ENCODE peak calls at places on chromosomes 4 and X, in ten cellular contexts. T, Y, R, S, P, U, J, N, Z and O are unnamed samples.

GRCh38 chr4:5711479-5712184 is 631 bp downstream of the EVC start:
- DNase-seq in T (no peak), Y (no peak), R (peak), S (no peak), P (peak), U (no peak), J (peak), N (peak), Z (peak), O (peak)

GRCh38 chrX:14032383-14032782 is 2.7 kb upstream of the GEMIN8 start:
- DNase-seq in T (peak), Y (no peak), R (peak), S (peak), P (peak), U (peak), J (peak), N (peak), Z (no peak), O (peak)

GRCh38 chr4:28557755-28558154 is 1697.1 kb downstream of the STIM2 start:
- DNase-seq in T (no peak), Y (no peak), R (no peak), S (no peak), P (peak), U (no peak), J (peak), N (no peak), Z (no peak), O (peak)

GRCh38 chrX:80004458-80004857 is 10.1 kb upstream of the TBX22 start:
- DNase-seq in T (no peak), Y (no peak), R (no peak), S (no peak), P (no peak), U (no peak), J (no peak), N (no peak), Z (no peak), O (no peak)

GRCh38 chr4:41418444-41418843 is 119.5 kb upstream of the LIMCH1 start:
- DNase-seq in T (no peak), Y (peak), R (no peak), S (peak), P (no peak), U (peak), J (peak), N (peak), Z (no peak), O (no peak)

GRCh38 chrX:153926863-153927685 is 1.0 kb upstream of the ARHGAP4 start:
- DNase-seq in T (peak), Y (peak), R (no peak), S (peak), P (peak), U (no peak), J (peak), N (no peak), Z (peak), O (no peak)

GRCh38 chrX:108736509-108737479 is at the start of gene IRS4:
- DNase-seq in T (no peak), Y (no peak), R (no peak), S (no peak), P (peak), U (peak), J (peak), N (peak), Z (peak), O (no peak)

GRCh38 chr4:1562771-1563170 is 121.3 kb downstream of the FAM53A start:
- DNase-seq in T (no peak), Y (no peak), R (no peak), S (no peak), P (no peak), U (no peak), J (no peak), N (no peak), Z (no peak), O (no peak)

GRCh38 chr4:174324246-174324645 is 40.5 kb downstream of the CEP44 start:
- DNase-seq in T (no peak), Y (no peak), R (no peak), S (no peak), P (no peak), U (no peak), J (peak), N (no peak), Z (no peak), O (no peak)

GRCh38 chr4:104524591-104524990 is 29.9 kb upstream of the CXXC4 start:
- DNase-seq in T (no peak), Y (no peak), R (no peak), S (no peak), P (peak), U (no peak), J (peak), N (no peak), Z (no peak), O (peak)

GRCh38 chr4:86942185-86942666 is 7.4 kb downstream of the AFF1 start:
- DNase-seq in T (no peak), Y (no peak), R (peak), S (no peak), P (peak), U (no peak), J (peak), N (no peak), Z (no peak), O (peak)

GRCh38 chr4:81003549-81004240 is 26.8 kb upstream of the BMP3 start:
- DNase-seq in T (no peak), Y (no peak), R (no peak), S (peak), P (no peak), U (no peak), J (no peak), N (no peak), Z (no peak), O (no peak)

GRCh38 chr4:48105230-48105629 is 28.8 kb downstream of the TXK start:
- DNase-seq in T (no peak), Y (no peak), R (no peak), S (no peak), P (no peak), U (no peak), J (no peak), N (no peak), Z (no peak), O (no peak)

GRCh38 chr4:65773636-65774035 is 103.3 kb upstream of the EPHA5 start:
- DNase-seq in T (no peak), Y (no peak), R (no peak), S (no peak), P (no peak), U (no peak), J (no peak), N (no peak), Z (no peak), O (no peak)

GRCh38 chr4:188811116-188811515 is 671.9 kb downstream of the TRIML1 start:
- DNase-seq in T (no peak), Y (no peak), R (no peak), S (no peak), P (no peak), U (no peak), J (no peak), N (no peak), Z (no peak), O (no peak)

GRCh38 chr4:38949416-38950051 is 81.9 kb downstream of the FAM114A1 start:
- DNase-seq in T (no peak), Y (no peak), R (no peak), S (no peak), P (peak), U (no peak), J (peak), N (no peak), Z (no peak), O (peak)

GRCh38 chr4:51842167-51842553 is 793 bp upstream of the DCUN1D4 start:
- DNase-seq in T (peak), Y (no peak), R (no peak), S (no peak), P (no peak), U (peak), J (peak), N (no peak), Z (no peak), O (no peak)

GRCh38 chr4:3407171-3407771 is 34.5 kb upstream of the HGFAC start:
- DNase-seq in T (no peak), Y (peak), R (no peak), S (no peak), P (no peak), U (no peak), J (no peak), N (peak), Z (no peak), O (no peak)

GRCh38 chr4:148850257-148850995 is 408.2 kb upstream of the NR3C2 start:
- DNase-seq in T (peak), Y (no peak), R (no peak), S (no peak), P (peak), U (no peak), J (no peak), N (no peak), Z (no peak), O (no peak)

GRCh38 chr4:74370912-74371311 is 6.0 kb downstream of the EREG start:
- DNase-seq in T (peak), Y (no peak), R (peak), S (peak), P (peak), U (peak), J (peak), N (peak), Z (no peak), O (peak)

GRCh38 chr4:121973791-121974190 is 21.9 kb upstream of the TRPC3 start:
- DNase-seq in T (no peak), Y (no peak), R (no peak), S (no peak), P (peak), U (no peak), J (no peak), N (no peak), Z (no peak), O (no peak)

GRCh38 chrX:72101597-72102037 is 30.1 kb downstream of the RTL5 start:
- DNase-seq in T (no peak), Y (no peak), R (no peak), S (no peak), P (no peak), U (no peak), J (no peak), N (peak), Z (no peak), O (no peak)

GRCh38 chr4:100948911-100949310 is 398.4 kb downstream of the PPP3CA start:
- DNase-seq in T (no peak), Y (no peak), R (no peak), S (no peak), P (no peak), U (no peak), J (no peak), N (no peak), Z (no peak), O (no peak)

GRCh38 chr4:143336828-143337599 is at the start of gene GAB1:
- DNase-seq in T (peak), Y (peak), R (peak), S (peak), P (peak), U (peak), J (peak), N (peak), Z (peak), O (peak)

GRCh38 chr4:143335979-143336827 is 473 bp upstream of the GAB1 start:
- DNase-seq in T (peak), Y (peak), R (peak), S (peak), P (peak), U (peak), J (peak), N (peak), Z (peak), O (peak)

GRCh38 chr4:143339497-143339896 is 2.8 kb downstream of the GAB1 start:
- DNase-seq in T (no peak), Y (no peak), R (no peak), S (no peak), P (no peak), U (no peak), J (no peak), N (no peak), Z (no peak), O (no peak)

GRCh38 chr4:143338313-143338712 is 1.6 kb downstream of the GAB1 start:
- DNase-seq in T (no peak), Y (no peak), R (no peak), S (no peak), P (no peak), U (no peak), J (no peak), N (no peak), Z (no peak), O (no peak)

GRCh38 chr4:143337600-143338287 is 1.1 kb downstream of the GAB1 start:
- DNase-seq in T (peak), Y (peak), R (no peak), S (peak), P (peak), U (peak), J (peak), N (peak), Z (no peak), O (peak)
- TF ChIP-seq CTCF in T (no peak), Y (no peak), R (no peak), S (no peak), P (no peak), U (no peak), J (peak), N (no peak), Z (no peak), O (no peak)

GRCh38 chr4:118825799-118826198 is 10.1 kb downstream of the SEC24D start:
- DNase-seq in T (no peak), Y (no peak), R (no peak), S (no peak), P (no peak), U (no peak), J (no peak), N (no peak), Z (no peak), O (no peak)
- H3K4me3 ChIP-seq in T (no peak), Y (no peak), R (no peak), S (no peak), P (no peak), U (no peak), J (no peak), N (no peak), Z (no peak), O (no peak)

GRCh38 chr4:69832326-69833030 is 27.5 kb downstream of the SULT1E1 start:
- DNase-seq in T (peak), Y (no peak), R (no peak), S (peak), P (no peak), U (no peak), J (no peak), N (peak), Z (no peak), O (no peak)

GRCh38 chr4:69830529-69831269 is 29.2 kb downstream of the SULT1E1 start:
- DNase-seq in T (peak), Y (no peak), R (no peak), S (peak), P (peak), U (no peak), J (peak), N (peak), Z (no peak), O (peak)

GRCh38 chr4:69833251-69833650 is 26.7 kb downstream of the SULT1E1 start:
- DNase-seq in T (no peak), Y (no peak), R (no peak), S (no peak), P (peak), U (no peak), J (no peak), N (no peak), Z (no peak), O (no peak)

GRCh38 chr4:69831270-69831627 is 28.7 kb downstream of the SULT1E1 start:
- DNase-seq in T (no peak), Y (no peak), R (no peak), S (no peak), P (no peak), U (no peak), J (no peak), N (no peak), Z (no peak), O (no peak)

DNA sequence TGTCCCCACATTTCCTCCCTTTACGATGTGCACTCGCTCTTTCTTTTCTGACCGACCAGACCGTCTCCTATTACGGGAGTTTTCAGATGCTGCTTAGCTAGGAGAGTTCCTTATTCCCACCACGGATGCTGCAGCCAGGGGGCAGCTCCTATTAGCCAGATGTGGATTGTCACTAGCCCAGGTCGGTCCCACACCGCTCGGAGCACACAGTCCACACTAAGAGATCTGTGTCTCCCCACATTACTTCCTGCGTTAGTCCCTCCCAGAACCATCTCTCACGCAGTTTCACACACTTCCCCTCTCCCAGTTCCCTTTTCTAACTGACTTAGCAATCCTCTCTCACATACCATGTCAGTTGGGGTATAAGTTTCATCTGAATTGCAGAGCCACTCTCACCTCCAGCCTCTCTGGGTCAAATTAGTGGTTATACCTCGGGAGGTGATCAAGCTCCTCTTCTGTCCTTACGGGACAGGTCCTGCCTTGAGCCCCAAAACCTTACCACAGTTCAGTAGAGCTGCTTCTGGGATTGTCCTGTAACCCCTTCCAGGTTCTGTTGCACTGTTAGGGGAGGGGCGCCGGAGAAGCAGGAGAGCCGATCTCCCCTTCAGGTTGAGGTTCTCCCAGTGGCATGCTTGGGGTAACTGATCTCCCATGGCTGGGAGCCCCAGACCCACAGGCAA is 28.2 kb downstream of the SULT1E1 start:
- DNase-seq in T (peak), Y (peak), R (no peak), S (peak), P (no peak), U (no peak), J (no peak), N (no peak), Z (peak), O (no peak)
- TF ChIP-seq CTCF in T (no peak), Y (no peak), R (no peak), S (peak), P (no peak), U (no peak), J (peak), N (peak), Z (no peak), O (no peak)

DNA sequence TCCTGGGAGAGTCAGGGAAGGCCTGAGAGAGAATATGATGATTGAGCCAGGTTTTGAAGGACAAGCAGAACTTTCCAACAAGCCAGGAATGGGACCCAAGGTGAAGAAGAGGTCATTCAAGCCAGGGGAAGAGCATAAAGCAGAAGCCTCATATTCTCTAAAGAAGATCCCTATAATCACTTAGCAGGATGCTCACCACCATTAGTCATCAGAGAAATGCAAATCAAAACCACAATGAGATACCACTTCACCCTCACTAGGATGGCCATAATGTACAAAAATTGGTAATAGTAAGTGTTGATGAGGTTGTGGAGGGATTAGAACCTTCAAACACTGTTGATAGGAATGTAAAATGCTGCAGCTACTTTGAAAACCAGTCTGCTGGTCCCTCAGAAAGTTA is 20.5 kb upstream of the SUPT20HL1 start:
- DNase-seq in T (no peak), Y (no peak), R (no peak), S (no peak), P (no peak), U (no peak), J (no peak), N (no peak), Z (no peak), O (no peak)
- H3K4me3 ChIP-seq in T (no peak), Y (no peak), R (no peak), S (no peak), P (no peak), U (no peak), J (no peak), N (no peak), Z (no peak), O (no peak)

GRCh38 chr4:70704333-70705145 is 16.2 kb downstream of the UTP3 start:
- DNase-seq in T (peak), Y (peak), R (peak), S (peak), P (peak), U (peak), J (peak), N (peak), Z (peak), O (peak)
- TF ChIP-seq CTCF in T (peak), Y (peak), R (peak), S (peak), P (peak), U (peak), J (peak), N (peak), Z (peak), O (peak)

GRCh38 chr4:36243355-36244256 is 708 bp downstream of the ARAP2 start:
- DNase-seq in T (peak), Y (peak), R (peak), S (peak), P (peak), U (no peak), J (peak), N (no peak), Z (peak), O (no peak)

GRCh38 chr4:36241771-36242170 is 2.5 kb downstream of the ARAP2 start:
- DNase-seq in T (no peak), Y (no peak), R (no peak), S (no peak), P (no peak), U (no peak), J (no peak), N (no peak), Z (no peak), O (no peak)

GRCh38 chr4:36237366-36238353 is 6.7 kb downstream of the ARAP2 start:
- DNase-seq in T (no peak), Y (no peak), R (no peak), S (no peak), P (no peak), U (no peak), J (no peak), N (no peak), Z (no peak), O (no peak)

GRCh38 chr4:36244257-36245084 is at the start of gene ARAP2:
- DNase-seq in T (peak), Y (peak), R (peak), S (peak), P (peak), U (peak), J (peak), N (peak), Z (peak), O (no peak)

DNA sequence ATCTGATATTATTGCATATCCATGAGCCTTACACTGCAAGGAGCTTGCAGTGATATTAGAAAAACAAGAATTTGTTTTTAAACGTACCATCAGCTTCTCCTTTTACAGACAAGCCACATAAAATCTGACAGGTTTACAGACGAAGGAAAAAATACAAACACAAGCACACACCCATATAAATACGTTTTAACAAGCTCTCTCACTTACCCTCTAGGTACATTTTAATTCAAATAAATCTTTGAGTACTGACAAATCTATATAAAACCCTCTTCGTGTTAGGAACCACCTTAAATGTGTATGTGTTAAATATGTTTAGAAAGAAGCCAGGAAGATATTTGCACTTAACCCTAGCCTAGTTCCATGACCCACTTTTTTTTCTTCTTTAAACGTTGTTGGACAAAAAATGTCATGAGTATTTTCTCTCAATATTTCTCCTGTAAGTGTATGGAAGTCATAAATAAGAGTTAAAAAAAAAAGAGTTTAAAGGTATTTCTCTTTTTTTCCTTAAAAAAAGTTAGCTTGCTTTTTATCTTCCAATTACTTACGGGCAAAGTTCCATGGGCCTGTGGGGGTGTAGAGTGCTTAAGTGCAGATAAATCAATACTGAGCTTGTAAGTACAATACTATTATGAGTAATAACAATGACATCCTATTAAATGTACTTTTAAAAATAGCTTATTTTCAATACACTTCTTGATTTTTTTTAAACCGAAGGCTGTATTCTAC is 1.5 kb downstream of the ARAP2 start:
- DNase-seq in T (no peak), Y (no peak), R (no peak), S (no peak), P (peak), U (no peak), J (no peak), N (no peak), Z (no peak), O (no peak)
- H3K4me3 ChIP-seq in T (peak), Y (peak), R (no peak), S (no peak), P (peak), U (no peak), J (peak), N (peak), Z (peak), O (no peak)